ENCODE peak calls at places on chromosomes 12 and 14, in eight cellular contexts. One of them, this sample, is unnamed.

GRCh38 chr12:7497661-7498060 is 5.9 kb downstream of the CD163 start:
- DNase-seq in fibroblast of mammary gland: peak
- DNase-seq in left lung: no peak
- DNase-seq in epithelial cell of esophagus: no peak
- DNase-seq in GM12865: no peak
- DNase-seq in activated B cell treated with CpG ODN at 0.5 μM for 24 hours: no peak
- DNase-seq in heart right ventricle: no peak
- DNase-seq in lung: no peak
- DNase-seq in this sample: no peak

GRCh38 chr14:97712471-97712870 is 915.3 kb downstream of the VRK1 start:
- DNase-seq in fibroblast of mammary gland: no peak
- DNase-seq in left lung: no peak
- DNase-seq in GM12865: no peak
- DNase-seq in heart right ventricle: no peak
- DNase-seq in activated B cell treated with CpG ODN at 0.5 μM for 24 hours: no peak
- DNase-seq in epithelial cell of esophagus: peak
- DNase-seq in lung: no peak
- DNase-seq in this sample: no peak

GRCh38 chr14:71486274-71486673 is 446.0 kb upstream of the RGS6 start:
- DNase-seq in GM12865: no peak
- DNase-seq in left lung: no peak
- DNase-seq in epithelial cell of esophagus: no peak
- DNase-seq in lung: no peak
- DNase-seq in heart right ventricle: no peak
- DNase-seq in activated B cell treated with CpG ODN at 0.5 μM for 24 hours: no peak
- DNase-seq in fibroblast of mammary gland: no peak
- DNase-seq in this sample: no peak

GRCh38 chr12:110591508-110592051 is 8.5 kb upstream of the PPTC7 start:
- DNase-seq in fibroblast of mammary gland: no peak
- DNase-seq in GM12865: no peak
- DNase-seq in activated B cell treated with CpG ODN at 0.5 μM for 24 hours: no peak
- DNase-seq in heart right ventricle: no peak
- DNase-seq in lung: peak
- DNase-seq in epithelial cell of esophagus: no peak
- DNase-seq in left lung: no peak
- DNase-seq in this sample: no peak

GRCh38 chr12:3170423-3171194 is 93.4 kb downstream of the TSPAN9 start:
- DNase-seq in heart right ventricle: no peak
- DNase-seq in lung: no peak
- DNase-seq in activated B cell treated with CpG ODN at 0.5 μM for 24 hours: no peak
- DNase-seq in GM12865: no peak
- DNase-seq in left lung: no peak
- DNase-seq in epithelial cell of esophagus: peak
- DNase-seq in fibroblast of mammary gland: peak
- DNase-seq in this sample: no peak

GRCh38 chr12:92573104-92573503 is 129.7 kb upstream of the PLEKHG7 start:
- DNase-seq in left lung: no peak
- DNase-seq in lung: no peak
- DNase-seq in epithelial cell of esophagus: peak
- DNase-seq in GM12865: no peak
- DNase-seq in heart right ventricle: no peak
- DNase-seq in fibroblast of mammary gland: no peak
- DNase-seq in activated B cell treated with CpG ODN at 0.5 μM for 24 hours: no peak
- DNase-seq in this sample: no peak

GRCh38 chr14:51607677-51608076 is 44.0 kb upstream of the FRMD6 start:
- DNase-seq in heart right ventricle: no peak
- DNase-seq in GM12865: no peak
- DNase-seq in fibroblast of mammary gland: peak
- DNase-seq in epithelial cell of esophagus: no peak
- DNase-seq in lung: no peak
- DNase-seq in activated B cell treated with CpG ODN at 0.5 μM for 24 hours: no peak
- DNase-seq in left lung: no peak
- DNase-seq in this sample: no peak

GRCh38 chr14:32986791-32987545 is 48.3 kb downstream of the NPAS3 start:
- DNase-seq in activated B cell treated with CpG ODN at 0.5 μM for 24 hours: no peak
- DNase-seq in heart right ventricle: no peak
- DNase-seq in left lung: no peak
- DNase-seq in lung: no peak
- DNase-seq in epithelial cell of esophagus: no peak
- DNase-seq in GM12865: no peak
- DNase-seq in fibroblast of mammary gland: peak
- DNase-seq in this sample: no peak

GRCh38 chr14:59585891-59586554 is 9.4 kb upstream of the CCDC175 start:
- DNase-seq in GM12865: no peak
- DNase-seq in heart right ventricle: no peak
- DNase-seq in left lung: no peak
- DNase-seq in lung: no peak
- DNase-seq in fibroblast of mammary gland: no peak
- DNase-seq in epithelial cell of esophagus: peak
- DNase-seq in activated B cell treated with CpG ODN at 0.5 μM for 24 hours: no peak
- DNase-seq in this sample: no peak

GRCh38 chr12:113471619-113472171 is at the start of gene LHX5:
- DNase-seq in left lung: no peak
- DNase-seq in GM12865: no peak
- DNase-seq in activated B cell treated with CpG ODN at 0.5 μM for 24 hours: no peak
- DNase-seq in heart right ventricle: no peak
- DNase-seq in fibroblast of mammary gland: peak
- DNase-seq in epithelial cell of esophagus: peak
- DNase-seq in lung: no peak
- DNase-seq in this sample: no peak

GRCh38 chr12:77995436-77996167 is 164.9 kb downstream of the NAV3 start:
- DNase-seq in left lung: no peak
- DNase-seq in activated B cell treated with CpG ODN at 0.5 μM for 24 hours: no peak
- DNase-seq in fibroblast of mammary gland: peak
- DNase-seq in GM12865: peak
- DNase-seq in heart right ventricle: no peak
- DNase-seq in epithelial cell of esophagus: peak
- DNase-seq in lung: no peak
- DNase-seq in this sample: no peak

GRCh38 chr14:51561141-51561540 is 90.6 kb upstream of the FRMD6 start:
- DNase-seq in fibroblast of mammary gland: no peak
- DNase-seq in lung: no peak
- DNase-seq in heart right ventricle: no peak
- DNase-seq in epithelial cell of esophagus: no peak
- DNase-seq in activated B cell treated with CpG ODN at 0.5 μM for 24 hours: no peak
- DNase-seq in GM12865: no peak
- DNase-seq in left lung: no peak
- DNase-seq in this sample: no peak

GRCh38 chr14:92651793-92652382 is 96.5 kb downstream of the LGMN start:
- DNase-seq in epithelial cell of esophagus: no peak
- DNase-seq in left lung: peak
- DNase-seq in heart right ventricle: peak
- DNase-seq in activated B cell treated with CpG ODN at 0.5 μM for 24 hours: no peak
- DNase-seq in lung: peak
- DNase-seq in GM12865: peak
- DNase-seq in fibroblast of mammary gland: no peak
- DNase-seq in this sample: no peak

GRCh38 chr14:32702571-32702970 is 236.1 kb upstream of the NPAS3 start:
- DNase-seq in fibroblast of mammary gland: peak
- DNase-seq in GM12865: peak
- DNase-seq in epithelial cell of esophagus: peak
- DNase-seq in activated B cell treated with CpG ODN at 0.5 μM for 24 hours: peak
- DNase-seq in lung: no peak
- DNase-seq in left lung: peak
- DNase-seq in heart right ventricle: peak
- DNase-seq in this sample: no peak

GRCh38 chr14:94665121-94665520 is 52.9 kb downstream of the SERPINA3 start:
- DNase-seq in epithelial cell of esophagus: no peak
- DNase-seq in left lung: no peak
- DNase-seq in fibroblast of mammary gland: peak
- DNase-seq in GM12865: no peak
- DNase-seq in activated B cell treated with CpG ODN at 0.5 μM for 24 hours: no peak
- DNase-seq in lung: no peak
- DNase-seq in heart right ventricle: no peak
- DNase-seq in this sample: no peak

GRCh38 chr14:77838756-77839565 is 39.1 kb downstream of the ADCK1 start:
- DNase-seq in activated B cell treated with CpG ODN at 0.5 μM for 24 hours: no peak
- DNase-seq in epithelial cell of esophagus: no peak
- DNase-seq in left lung: no peak
- DNase-seq in GM12865: no peak
- DNase-seq in fibroblast of mammary gland: no peak
- DNase-seq in heart right ventricle: no peak
- DNase-seq in lung: no peak
- DNase-seq in this sample: no peak

GRCh38 chr12:84553331-84554117 is 359.1 kb downstream of the SLC6A15 start:
- DNase-seq in left lung: no peak
- DNase-seq in activated B cell treated with CpG ODN at 0.5 μM for 24 hours: no peak
- DNase-seq in lung: no peak
- DNase-seq in heart right ventricle: no peak
- DNase-seq in GM12865: no peak
- DNase-seq in fibroblast of mammary gland: no peak
- DNase-seq in epithelial cell of esophagus: no peak
- DNase-seq in this sample: no peak

GRCh38 chr14:64337901-64338615 is 43.9 kb upstream of the ESR2 start:
- DNase-seq in left lung: peak
- DNase-seq in GM12865: peak
- DNase-seq in lung: no peak
- DNase-seq in heart right ventricle: no peak
- DNase-seq in fibroblast of mammary gland: peak
- DNase-seq in epithelial cell of esophagus: peak
- DNase-seq in activated B cell treated with CpG ODN at 0.5 μM for 24 hours: peak
- DNase-seq in this sample: no peak

GRCh38 chr12:15256760-15257159 is 35.5 kb upstream of the RERG start:
- DNase-seq in left lung: no peak
- DNase-seq in heart right ventricle: no peak
- DNase-seq in lung: no peak
- DNase-seq in epithelial cell of esophagus: peak
- DNase-seq in fibroblast of mammary gland: peak
- DNase-seq in GM12865: no peak
- DNase-seq in activated B cell treated with CpG ODN at 0.5 μM for 24 hours: no peak
- DNase-seq in this sample: no peak

GRCh38 chr14:104176611-104177010 is 38.2 kb downstream of the KIF26A start:
- DNase-seq in activated B cell treated with CpG ODN at 0.5 μM for 24 hours: no peak
- DNase-seq in fibroblast of mammary gland: no peak
- DNase-seq in left lung: no peak
- DNase-seq in GM12865: no peak
- DNase-seq in lung: no peak
- DNase-seq in heart right ventricle: no peak
- DNase-seq in epithelial cell of esophagus: no peak
- DNase-seq in this sample: no peak

DNA sequence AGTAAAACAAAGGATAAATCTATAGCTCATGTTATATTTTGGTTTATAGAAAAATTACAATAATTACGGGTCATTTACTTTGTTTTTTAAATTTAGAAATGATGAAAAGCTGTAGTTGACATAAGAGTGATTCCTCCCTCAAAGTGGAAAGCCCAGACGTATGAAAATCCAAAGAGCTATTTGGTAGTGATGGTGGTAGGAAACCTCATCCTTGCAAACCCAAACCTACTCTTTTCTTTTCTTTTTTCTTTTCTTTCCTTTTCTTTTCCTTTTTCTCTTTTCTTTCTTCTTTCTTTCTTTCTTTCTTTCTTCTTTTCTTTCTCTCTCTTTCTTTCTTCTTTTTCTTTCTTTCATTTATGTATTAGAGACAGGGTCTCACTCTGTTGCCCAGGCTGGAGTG is 190.3 kb upstream of the RASSF8 start:
- DNase-seq in left lung: no peak
- DNase-seq in lung: no peak
- DNase-seq in heart right ventricle: no peak
- DNase-seq in fibroblast of mammary gland: no peak
- DNase-seq in epithelial cell of esophagus: no peak
- DNase-seq in GM12865: no peak
- DNase-seq in activated B cell treated with CpG ODN at 0.5 μM for 24 hours: no peak
- DNase-seq in this sample: no peak
- TF ChIP-seq CTCF in left lung: no peak
- TF ChIP-seq CTCF in lung: no peak
- TF ChIP-seq CTCF in heart right ventricle: no peak
- TF ChIP-seq CTCF in fibroblast of mammary gland: no peak
- TF ChIP-seq CTCF in epithelial cell of esophagus: no peak
- TF ChIP-seq CTCF in GM12865: no peak
- TF ChIP-seq CTCF in activated B cell treated with CpG ODN at 0.5 μM for 24 hours: no peak
- TF ChIP-seq CTCF in this sample: no peak

DNA sequence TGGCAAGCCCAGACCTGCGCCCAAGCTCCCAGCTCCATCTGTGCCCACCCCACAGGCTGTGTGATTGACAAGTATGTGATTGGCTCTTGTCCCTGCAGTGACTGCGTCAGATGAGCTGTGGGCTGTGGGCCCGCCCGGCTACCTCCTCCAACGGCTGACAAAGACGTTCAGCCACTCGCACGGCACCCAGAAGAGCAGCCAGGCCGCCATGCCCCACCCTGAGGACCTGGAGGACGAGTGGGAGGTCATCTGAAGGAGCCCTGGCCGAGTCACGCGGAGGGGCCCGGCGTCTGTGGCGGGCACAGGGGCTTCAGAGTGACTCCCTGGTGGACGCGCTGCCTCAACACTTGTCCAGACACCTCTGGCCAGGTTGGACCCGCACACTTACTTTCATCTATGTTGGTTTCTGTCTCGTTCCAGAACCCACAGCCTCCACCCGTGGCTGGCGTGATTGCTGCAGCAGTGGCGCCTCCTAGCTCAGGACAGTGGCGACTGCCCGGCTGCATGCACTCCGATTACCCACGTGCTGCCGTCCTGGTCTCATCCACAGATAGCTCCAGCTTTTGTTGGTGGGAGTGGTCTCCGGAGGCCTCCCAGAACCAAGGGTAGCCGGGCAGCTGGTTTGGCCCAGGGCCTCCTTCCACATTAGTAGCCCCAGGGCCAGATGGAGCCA is 11.4 kb downstream of the ANKRD9 start:
- DNase-seq in fibroblast of mammary gland: peak
- DNase-seq in activated B cell treated with CpG ODN at 0.5 μM for 24 hours: no peak
- DNase-seq in lung: no peak
- DNase-seq in left lung: no peak
- DNase-seq in epithelial cell of esophagus: no peak
- DNase-seq in heart right ventricle: no peak
- DNase-seq in GM12865: no peak
- DNase-seq in this sample: no peak
- TF ChIP-seq CTCF in fibroblast of mammary gland: no peak
- TF ChIP-seq CTCF in activated B cell treated with CpG ODN at 0.5 μM for 24 hours: no peak
- TF ChIP-seq CTCF in lung: no peak
- TF ChIP-seq CTCF in left lung: no peak
- TF ChIP-seq CTCF in epithelial cell of esophagus: peak
- TF ChIP-seq CTCF in heart right ventricle: peak
- TF ChIP-seq CTCF in GM12865: no peak
- TF ChIP-seq CTCF in this sample: peak

GRCh38 chr12:51923506-51924365 is 16.4 kb downstream of the ACVRL1 start:
- DNase-seq in lung: peak
- DNase-seq in fibroblast of mammary gland: peak
- DNase-seq in GM12865: peak
- DNase-seq in activated B cell treated with CpG ODN at 0.5 μM for 24 hours: peak
- DNase-seq in heart right ventricle: peak
- DNase-seq in left lung: peak
- DNase-seq in epithelial cell of esophagus: peak
- DNase-seq in this sample: no peak
- TF ChIP-seq CTCF in lung: peak
- TF ChIP-seq CTCF in fibroblast of mammary gland: peak
- TF ChIP-seq CTCF in GM12865: peak
- TF ChIP-seq CTCF in activated B cell treated with CpG ODN at 0.5 μM for 24 hours: no peak
- TF ChIP-seq CTCF in heart right ventricle: peak
- TF ChIP-seq CTCF in left lung: peak
- TF ChIP-seq CTCF in epithelial cell of esophagus: peak
- TF ChIP-seq CTCF in this sample: peak

DNA sequence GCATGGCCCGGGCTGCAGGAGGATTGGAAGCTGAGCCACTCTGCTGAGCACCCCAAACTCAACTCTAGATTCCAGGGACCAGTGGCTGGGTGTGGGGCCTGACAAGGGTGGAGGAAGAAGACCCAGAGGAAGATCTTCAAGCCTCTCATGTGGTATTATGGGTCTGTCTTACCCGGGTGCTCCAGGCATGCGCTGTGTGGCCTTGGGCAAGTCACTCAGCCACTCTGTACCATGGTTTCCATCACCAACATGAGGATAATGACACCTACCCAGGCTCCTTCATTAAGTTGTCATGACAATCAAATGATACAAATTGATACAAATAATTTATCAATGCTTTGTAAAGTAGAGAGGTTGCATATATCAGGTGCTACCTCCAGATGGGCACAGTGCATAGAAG is 41.2 kb downstream of the SMUG1 start:
- DNase-seq in GM12865: no peak
- DNase-seq in lung: no peak
- DNase-seq in heart right ventricle: no peak
- DNase-seq in left lung: no peak
- DNase-seq in activated B cell treated with CpG ODN at 0.5 μM for 24 hours: no peak
- DNase-seq in fibroblast of mammary gland: no peak
- DNase-seq in epithelial cell of esophagus: no peak
- DNase-seq in this sample: no peak
- TF ChIP-seq CTCF in GM12865: no peak
- TF ChIP-seq CTCF in lung: no peak
- TF ChIP-seq CTCF in heart right ventricle: no peak
- TF ChIP-seq CTCF in left lung: no peak
- TF ChIP-seq CTCF in activated B cell treated with CpG ODN at 0.5 μM for 24 hours: no peak
- TF ChIP-seq CTCF in fibroblast of mammary gland: no peak
- TF ChIP-seq CTCF in epithelial cell of esophagus: no peak
- TF ChIP-seq CTCF in this sample: no peak

This sample was measured in D721Med.